ENCODE peak calls at places on chromosomes 4 and X, in five cellular contexts. W is NCI-H774, N is NCI-H1417 treated with DMSO at 0.1 percent for 48 hours, S is brain microvascular endothelial cell, P is HCEC 1CT. Z is an unnamed sample.

GRCh38 chr4:101584306-101584705 is 206.2 kb upstream of the BANK1 start:
- DNase-seq in W (no peak), N (no peak), S (no peak), P (no peak), Z (no peak)

GRCh38 chr4:186765138-186765537 is 41.5 kb upstream of the FAT1 start:
- DNase-seq in W (no peak), N (no peak), S (no peak), P (peak; percentile 52), Z (no peak)

GRCh38 chrX:137166591-137166990 is 132.8 kb upstream of the GPR101 start:
- DNase-seq in W (peak; percentile 4), N (peak; percentile 0), S (no peak), P (no peak), Z (no peak)

GRCh38 chrX:33178690-33179089 is 32.7 kb downstream of the DMD start:
- DNase-seq in W (no peak), N (no peak), S (no peak), P (no peak), Z (no peak)

GRCh38 chrX:22060451-22060940 is 28.4 kb downstream of the PHEX start:
- DNase-seq in W (no peak), N (no peak), S (no peak), P (peak; percentile 1), Z (no peak)

GRCh38 chr4:184962125-184962638 is 56.1 kb upstream of the HELT start:
- DNase-seq in W (no peak), N (no peak), S (no peak), P (no peak), Z (no peak)

GRCh38 chr4:48350871-48351270 is 9.5 kb downstream of the SLAIN2 start:
- DNase-seq in W (no peak), N (no peak), S (no peak), P (no peak), Z (no peak)

GRCh38 chr4:53019485-53020382 is 157.6 kb downstream of the RASL11B start:
- DNase-seq in W (no peak), N (no peak), S (peak; percentile 87), P (peak; percentile 64), Z (no peak)

GRCh38 chr4:52195882-52196281 is 144.8 kb downstream of the SPATA18 start:
- DNase-seq in W (no peak), N (no peak), S (no peak), P (no peak), Z (no peak)

GRCh38 chr4:147678796-147679549 is 5.0 kb downstream of the PRMT9 start:
- DNase-seq in W (no peak), N (no peak), S (no peak), P (no peak), Z (no peak)

GRCh38 chr4:140252144-140252741 is 98.3 kb upstream of the MAML3 start:
- DNase-seq in W (no peak), N (peak; percentile 38), S (no peak), P (no peak), Z (no peak)

Z was measured in spleen.